ENCODE peak calls at places on chromosomes 1 and 21, in ten cellular contexts. U is heart left ventricle, G is tibial nerve, M is vagina, B is mesothelial cell of epicardium, H is AG10803, E is neural progenitor cell, Q is GM20000, J is AG04450, F is fibroblast of the aortic adventitia. T is an unnamed sample.

GRCh38 chr1:204621391-204621790 is 64.1 kb downstream of the LRRN2 start:
- DNase-seq in U (no peak), G (no peak), M (no peak), B (no peak), H (no peak), E (no peak), Q (no peak), J (no peak), F (peak), T (no peak)

GRCh38 chr1:59601032-59601431 is 213.7 kb upstream of the HOOK1 start:
- DNase-seq in U (peak), G (no peak), M (no peak), B (no peak), H (peak), E (no peak), Q (no peak), J (no peak), F (peak), T (no peak)

GRCh38 chr1:231419147-231419546 is 2.9 kb downstream of the EGLN1 start:
- DNase-seq in U (no peak), G (no peak), M (no peak), B (no peak), H (no peak), E (no peak), Q (no peak), J (no peak), F (no peak), T (no peak)

GRCh38 chr21:15211491-15212133 is 146.8 kb upstream of the NRIP1 start:
- DNase-seq in U (no peak), G (no peak), M (no peak), B (no peak), H (no peak), E (no peak), Q (no peak), J (no peak), F (no peak), T (no peak)

GRCh38 chr1:231187556-231187955 is 25.7 kb downstream of the TRIM67 start:
- DNase-seq in U (no peak), G (no peak), M (no peak), B (no peak), H (no peak), E (no peak), Q (no peak), J (no peak), F (no peak), T (no peak)

GRCh38 chr1:168362991-168363390 is 82.3 kb downstream of the TBX19 start:
- DNase-seq in U (no peak), G (no peak), M (no peak), B (no peak), H (no peak), E (no peak), Q (no peak), J (no peak), F (no peak), T (no peak)

GRCh38 chr1:177442580-177442979 is 271.8 kb downstream of the BRINP2 start:
- DNase-seq in U (no peak), G (no peak), M (no peak), B (no peak), H (no peak), E (no peak), Q (no peak), J (no peak), F (no peak), T (no peak)

GRCh38 chr1:10834770-10835412 is 38.4 kb upstream of the CASZ1 start:
- DNase-seq in U (no peak), G (no peak), M (no peak), B (no peak), H (no peak), E (no peak), Q (no peak), J (no peak), F (no peak), T (no peak)

GRCh38 chr1:156143765-156144489 is 9.5 kb upstream of the SEMA4A start:
- DNase-seq in U (no peak), G (no peak), M (no peak), B (no peak), H (peak), E (no peak), Q (no peak), J (no peak), F (peak), T (no peak)

GRCh38 chr1:43440358-43440757 is 13.4 kb downstream of the HYI start:
- DNase-seq in U (no peak), G (no peak), M (peak), B (no peak), H (no peak), E (no peak), Q (no peak), J (no peak), F (no peak), T (no peak)

GRCh38 chr1:182784556-182785171 is 4.9 kb upstream of the NPL start:
- DNase-seq in U (no peak), G (peak), M (no peak), B (no peak), H (peak), E (peak), Q (peak), J (no peak), F (peak), T (peak)

GRCh38 chr1:121443131-121443530 is 258.4 kb downstream of the SRGAP2C start:
- DNase-seq in U (no peak), G (no peak), M (no peak), B (no peak), H (peak), E (no peak), Q (no peak), J (no peak), F (no peak), T (no peak)

GRCh38 chr1:234848972-234849641 is 239.1 kb upstream of the IRF2BP2 start:
- DNase-seq in U (no peak), G (no peak), M (no peak), B (no peak), H (peak), E (no peak), Q (no peak), J (no peak), F (peak), T (no peak)

GRCh38 chr21:34802180-34802899 is 133.5 kb downstream of the CLIC6 start:
- DNase-seq in U (no peak), G (no peak), M (no peak), B (no peak), H (no peak), E (no peak), Q (no peak), J (no peak), F (no peak), T (no peak)

GRCh38 chr1:228020686-228021525 is 14.1 kb downstream of the WNT3A start:
- DNase-seq in U (no peak), G (no peak), M (no peak), B (no peak), H (no peak), E (no peak), Q (no peak), J (no peak), F (no peak), T (peak)

GRCh38 chr1:220462756-220463155 is 65.2 kb upstream of the MARK1 start:
- DNase-seq in U (no peak), G (no peak), M (no peak), B (no peak), H (no peak), E (peak), Q (no peak), J (no peak), F (no peak), T (no peak)

GRCh38 chr1:91166106-91166712 is 144.4 kb upstream of the ZNF644 start:
- DNase-seq in U (no peak), G (peak), M (no peak), B (peak), H (peak), E (peak), Q (peak), J (peak), F (peak), T (peak)

GRCh38 chr1:186099362-186100064 is 275.5 kb downstream of the TPR start:
- DNase-seq in U (no peak), G (no peak), M (no peak), B (no peak), H (no peak), E (no peak), Q (no peak), J (no peak), F (no peak), T (no peak)

GRCh38 chr1:17878837-17879236 is 123.7 kb downstream of the ACTL8 start:
- DNase-seq in U (no peak), G (no peak), M (no peak), B (peak), H (peak), E (no peak), Q (no peak), J (peak), F (peak), T (no peak)

GRCh38 chr1:66395202-66396061 is 138.5 kb upstream of the SGIP1 start:
- DNase-seq in U (peak), G (no peak), M (no peak), B (no peak), H (no peak), E (no peak), Q (no peak), J (no peak), F (peak), T (no peak)

GRCh38 chr21:42066521-42066920 is 4.6 kb upstream of the UMODL1 start:
- DNase-seq in U (no peak), G (no peak), M (no peak), B (no peak), H (no peak), E (no peak), Q (no peak), J (no peak), F (no peak), T (no peak)

GRCh38 chr1:44604167-44604955 is 69.9 kb downstream of the TMEM53 start:
- DNase-seq in U (no peak), G (no peak), M (no peak), B (no peak), H (no peak), E (no peak), Q (no peak), J (no peak), F (no peak), T (no peak)

GRCh38 chr1:112674440-112674985 is at the start of gene MOV10:
- DNase-seq in U (peak), G (peak), M (peak), B (peak), H (peak), E (peak), Q (peak), J (peak), F (peak), T (peak)

GRCh38 chr1:182611787-182612186 is 7.6 kb upstream of the RGS16 start:
- DNase-seq in U (no peak), G (no peak), M (no peak), B (no peak), H (no peak), E (peak), Q (no peak), J (no peak), F (no peak), T (no peak)

GRCh38 chr1:160171978-160172377 is 18.4 kb upstream of the CASQ1 start:
- DNase-seq in U (no peak), G (no peak), M (no peak), B (no peak), H (peak), E (no peak), Q (no peak), J (no peak), F (peak), T (no peak)

GRCh38 chr1:248013229-248013710 is at the start of gene OR2L5:
- DNase-seq in U (no peak), G (no peak), M (no peak), B (no peak), H (no peak), E (no peak), Q (no peak), J (no peak), F (no peak), T (no peak)

GRCh38 chr1:93715529-93716126 is 34.0 kb upstream of the BCAR3 start:
- DNase-seq in U (peak), G (no peak), M (no peak), B (no peak), H (no peak), E (no peak), Q (peak), J (no peak), F (no peak), T (no peak)

GRCh38 chr1:79711001-79711431 is 704.5 kb upstream of the ADGRL4 start:
- DNase-seq in U (no peak), G (no peak), M (no peak), B (no peak), H (no peak), E (no peak), Q (peak), J (no peak), F (peak), T (peak)

GRCh38 chr1:11473635-11474034 is 5.3 kb upstream of the DISP3 start:
- DNase-seq in U (no peak), G (no peak), M (no peak), B (peak), H (no peak), E (peak), Q (no peak), J (no peak), F (peak), T (no peak)

GRCh38 chr1:31697369-31697984 is 6.3 kb downstream of the COL16A1 start:
- DNase-seq in U (no peak), G (no peak), M (no peak), B (no peak), H (no peak), E (no peak), Q (no peak), J (no peak), F (no peak), T (no peak)

GRCh38 chr1:219126267-219126862 is 47.3 kb upstream of the LYPLAL1 start:
- DNase-seq in U (no peak), G (no peak), M (no peak), B (no peak), H (peak), E (no peak), Q (no peak), J (no peak), F (peak), T (no peak)

GRCh38 chr1:6446665-6447015 is 19.3 kb downstream of the TNFRSF25 start:
- DNase-seq in U (no peak), G (no peak), M (no peak), B (no peak), H (no peak), E (no peak), Q (no peak), J (no peak), F (no peak), T (no peak)

GRCh38 chr1:239841635-239842034 is 250.0 kb upstream of the FMN2 start:
- DNase-seq in U (no peak), G (no peak), M (no peak), B (no peak), H (no peak), E (no peak), Q (no peak), J (no peak), F (no peak), T (no peak)

DNA sequence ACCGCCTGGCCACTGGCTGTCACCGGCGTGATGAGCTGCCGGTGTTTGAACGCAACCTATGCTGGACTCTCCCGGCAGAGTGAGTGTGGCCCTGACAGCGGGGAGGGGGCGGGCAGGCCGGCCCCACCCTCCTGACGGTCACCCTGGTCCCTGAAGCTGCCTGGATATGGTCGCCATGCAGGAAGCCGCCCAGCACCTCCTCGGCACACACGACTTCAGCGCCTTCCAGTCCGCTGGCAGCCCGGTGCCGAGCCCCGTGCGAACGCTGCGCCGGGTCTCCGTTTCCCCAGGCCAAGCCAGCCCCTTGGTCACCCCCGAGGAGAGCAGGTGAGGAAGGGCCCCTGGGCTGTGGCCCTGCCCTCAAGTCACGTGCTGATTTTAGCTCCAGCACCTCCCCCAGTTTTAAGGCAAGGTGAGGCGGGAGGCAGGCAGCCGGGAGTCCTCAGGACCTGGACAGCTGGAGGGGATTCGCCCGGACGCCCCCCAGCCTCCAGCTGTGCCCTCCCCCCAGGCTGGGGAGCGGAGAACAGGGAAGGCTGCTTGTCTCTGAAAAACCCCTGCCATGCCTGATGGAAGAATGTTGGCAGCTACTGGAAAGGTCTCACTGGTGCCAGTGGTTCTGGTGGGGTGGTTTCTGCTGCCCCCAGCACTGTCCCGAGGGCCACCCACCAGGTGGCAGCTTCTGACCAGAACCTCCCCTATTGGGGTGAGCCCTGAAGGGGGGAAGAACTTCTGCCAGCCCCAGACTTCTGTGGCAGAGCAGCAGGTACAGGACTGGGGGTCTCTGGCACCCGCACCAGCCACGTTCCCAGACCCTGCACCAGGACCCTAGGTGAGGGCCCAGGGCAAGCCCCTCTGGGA is 1.4 kb downstream of the PUSL1 start:
- DNase-seq in U (no peak), G (no peak), M (no peak), B (no peak), H (no peak), E (no peak), Q (no peak), J (no peak), F (no peak), T (no peak)
- TF ChIP-seq CTCF in U (no peak), G (no peak), M (no peak), B (no peak), H (no peak), E (no peak), Q (no peak), J (no peak), F (no peak), T (no peak)

GRCh38 chr1:70811815-70812214 is 235.8 kb downstream of the PTGER3 start:
- DNase-seq in U (no peak), G (no peak), M (no peak), B (no peak), H (no peak), E (no peak), Q (no peak), J (no peak), F (no peak), T (no peak)
- TF ChIP-seq CTCF in U (no peak), G (no peak), M (no peak), B (no peak), H (no peak), E (no peak), Q (no peak), J (no peak), F (no peak), T (no peak)

GRCh38 chr21:31511258-31511657 is 148.2 kb upstream of the SOD1 start:
- DNase-seq in U (no peak), G (no peak), M (no peak), B (no peak), H (no peak), E (no peak), Q (no peak), J (no peak), F (no peak), T (no peak)

GRCh38 chr21:31503939-31504338 is 155.6 kb upstream of the SOD1 start:
- DNase-seq in U (no peak), G (no peak), M (no peak), B (no peak), H (no peak), E (no peak), Q (no peak), J (no peak), F (no peak), T (no peak)

GRCh38 chr21:31514598-31514997 is 144.9 kb upstream of the SOD1 start:
- DNase-seq in U (no peak), G (peak), M (no peak), B (peak), H (no peak), E (peak), Q (no peak), J (no peak), F (no peak), T (no peak)

GRCh38 chr21:31505975-31506374 is 153.5 kb upstream of the SOD1 start:
- DNase-seq in U (no peak), G (no peak), M (no peak), B (no peak), H (no peak), E (no peak), Q (no peak), J (no peak), F (no peak), T (no peak)

DNA sequence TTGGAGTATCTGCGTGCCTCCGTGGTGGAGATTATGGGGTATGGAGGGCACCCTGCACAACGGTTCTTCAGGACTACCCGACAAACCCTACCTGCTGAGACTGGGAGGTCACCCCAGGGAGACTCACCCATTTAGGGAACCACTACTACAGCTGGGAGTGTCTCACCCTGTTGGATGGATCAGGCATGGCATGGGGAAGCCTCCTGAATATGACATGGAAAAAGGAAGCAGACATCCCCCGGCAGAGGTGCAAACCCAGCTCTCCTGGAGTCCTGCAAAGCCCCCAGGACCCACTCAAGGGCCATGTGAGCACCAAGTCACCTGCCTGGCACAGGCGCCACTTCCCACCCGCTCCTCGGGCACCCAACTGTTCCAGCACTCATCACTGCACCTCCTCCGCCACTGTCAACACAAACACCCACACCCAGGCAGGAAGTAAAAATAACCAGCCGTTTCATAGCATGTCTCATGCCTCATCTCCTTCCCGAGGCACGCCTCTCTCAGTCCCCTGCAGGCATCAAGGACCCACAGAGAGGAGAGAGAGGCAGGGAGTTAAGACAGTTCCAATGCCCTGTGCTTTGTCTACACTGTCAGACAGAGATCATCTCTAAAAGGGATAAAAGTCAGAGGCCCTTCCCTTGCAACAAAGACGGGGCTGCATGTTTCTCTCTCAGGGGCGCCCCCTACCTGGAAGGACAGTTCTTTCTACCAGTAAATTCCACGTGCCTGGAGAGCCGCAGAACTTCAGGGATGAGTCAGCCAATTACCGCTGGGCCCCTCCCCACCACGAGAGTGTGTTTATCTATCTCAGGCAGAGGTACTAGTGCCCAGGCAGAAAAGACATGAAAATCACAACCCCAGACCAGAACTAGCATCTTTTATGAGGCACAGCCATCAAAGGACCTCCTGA is 150.1 kb upstream of the SOD1 start:
- DNase-seq in U (no peak), G (no peak), M (no peak), B (no peak), H (no peak), E (peak), Q (peak), J (no peak), F (no peak), T (peak)
- TF ChIP-seq CTCF in U (no peak), G (no peak), M (no peak), B (no peak), H (no peak), E (peak), Q (no peak), J (no peak), F (no peak), T (no peak)

DNA sequence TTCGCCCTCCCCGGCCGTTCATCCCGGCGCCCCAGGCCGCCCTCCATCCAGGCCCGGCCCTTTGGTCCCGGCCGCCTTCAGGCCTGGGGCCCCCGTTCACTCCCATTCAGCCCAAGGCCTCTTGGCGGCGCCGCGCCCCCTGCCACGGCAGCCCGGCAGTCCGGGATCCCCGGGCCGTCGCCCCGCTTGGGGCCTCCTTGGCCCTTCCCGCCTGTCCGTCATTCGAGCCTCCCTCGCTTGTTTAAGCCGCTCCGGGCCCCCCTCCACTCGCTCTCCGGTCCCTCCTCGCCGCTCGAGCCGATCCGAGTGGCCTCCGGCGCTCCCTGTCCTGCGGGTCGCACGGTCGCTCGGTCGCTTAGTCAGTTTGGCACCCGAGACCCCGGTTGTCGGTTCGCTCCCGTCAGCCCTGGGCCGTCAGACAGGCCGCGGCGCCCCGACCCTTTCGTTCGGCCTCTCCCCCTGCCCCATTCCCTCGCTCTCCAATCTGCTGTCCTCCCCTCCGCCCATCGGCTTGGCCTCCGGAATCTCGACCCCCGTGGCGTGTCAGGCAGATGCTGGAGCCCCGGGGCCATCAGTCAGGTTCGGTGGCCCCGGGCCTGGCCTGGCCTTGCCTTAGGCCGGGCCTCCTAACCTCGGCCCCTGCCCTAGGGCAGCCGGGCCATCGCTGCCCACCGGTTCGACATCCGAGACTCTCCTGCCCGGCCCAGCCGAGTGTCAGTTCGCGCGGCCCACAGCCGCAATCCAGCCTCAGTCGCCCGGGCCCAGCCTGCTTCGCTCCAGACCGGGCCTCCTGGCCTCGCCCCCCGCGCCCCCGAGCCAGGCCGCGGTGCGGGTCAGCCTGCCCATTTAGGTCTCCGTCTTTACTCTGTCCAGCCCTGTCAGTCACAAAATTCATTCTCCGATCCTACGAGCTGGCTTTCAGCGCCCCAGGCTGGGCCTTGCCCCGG is 1.1 kb downstream of the LRRC41 start:
- DNase-seq in U (peak), G (peak), M (no peak), B (peak), H (peak), E (peak), Q (peak), J (no peak), F (peak), T (peak)
- TF ChIP-seq CTCF in U (peak), G (peak), M (no peak), B (no peak), H (peak), E (peak), Q (peak), J (peak), F (no peak), T (peak)